ENCODE peak calls at places on chromosomes 2 and 18, in seven cellular contexts. X is A549, H is stomach, D is heart left ventricle, K is right lobe of liver, F is upper lobe of left lung, Y is transverse colon. V is an unnamed sample.

GRCh38 chr2:66840321-66841014 is 405.5 kb downstream of the MEIS1 start:
- DNase-seq in X (no peak), H (no peak), D (no peak), K (no peak), F (no peak), Y (no peak), V (no peak)

GRCh38 chr2:48508461-48509124 is 21.4 kb upstream of the STON1 start:
- DNase-seq in X (no peak), H (no peak), D (no peak), K (no peak), F (peak), Y (peak), V (no peak)

GRCh38 chr2:96100893-96101304 is 15.5 kb downstream of the ADRA2B start:
- DNase-seq in X (no peak), H (peak), D (peak), K (no peak), F (no peak), Y (no peak), V (peak)

GRCh38 chr18:59021500-59021899 is 118.2 kb upstream of the SEC11C start:
- DNase-seq in X (no peak), H (peak), D (no peak), K (peak), F (no peak), Y (no peak), V (no peak)

GRCh38 chr2:60536716-60537115 is 16.7 kb downstream of the BCL11A start:
- DNase-seq in X (no peak), H (no peak), D (no peak), K (no peak), F (no peak), Y (no peak), V (no peak)

GRCh38 chr18:52903858-52904257 is 563.9 kb downstream of the DCC start:
- DNase-seq in X (peak), H (peak), D (no peak), K (no peak), F (peak), Y (peak), V (peak)

GRCh38 chr2:45929674-45930395 is 278.4 kb downstream of the PRKCE start:
- DNase-seq in X (no peak), H (no peak), D (no peak), K (no peak), F (no peak), Y (no peak), V (peak)

GRCh38 chr2:189015378-189015777 is 41.2 kb downstream of the COL3A1 start:
- DNase-seq in X (no peak), H (no peak), D (no peak), K (no peak), F (no peak), Y (no peak), V (no peak)

GRCh38 chr2:31785876-31786275 is 205.1 kb upstream of the SRD5A2 start:
- DNase-seq in X (peak), H (no peak), D (no peak), K (no peak), F (no peak), Y (no peak), V (no peak)

GRCh38 chr2:12819098-12819465 is 102.3 kb downstream of the TRIB2 start:
- DNase-seq in X (no peak), H (peak), D (no peak), K (peak), F (peak), Y (peak), V (peak)

GRCh38 chr2:172211507-172211906 is 108.8 kb upstream of the DLX2 start:
- DNase-seq in X (no peak), H (no peak), D (no peak), K (no peak), F (no peak), Y (no peak), V (no peak)

GRCh38 chr2:31235504-31235902 is 1.6 kb downstream of the EHD3 start:
- DNase-seq in X (peak), H (no peak), D (no peak), K (no peak), F (no peak), Y (no peak), V (no peak)

GRCh38 chr2:37287966-37288365 is 36.7 kb downstream of the PRKD3 start:
- DNase-seq in X (peak), H (no peak), D (no peak), K (no peak), F (peak), Y (no peak), V (no peak)

GRCh38 chr2:228318218-228318617 is 136.7 kb upstream of the SPHKAP start:
- DNase-seq in X (peak), H (no peak), D (no peak), K (peak), F (no peak), Y (peak), V (peak)

GRCh38 chr18:14074187-14074586 is 58.0 kb downstream of the ZNF519 start:
- DNase-seq in X (peak), H (no peak), D (no peak), K (no peak), F (no peak), Y (no peak), V (no peak)

GRCh38 chr2:71684226-71685072 is 231.1 kb downstream of the DYSF start:
- DNase-seq in X (no peak), H (no peak), D (peak), K (peak), F (no peak), Y (no peak), V (peak)

GRCh38 chr2:54956392-54956722 is 93.9 kb downstream of the RTN4 start:
- DNase-seq in X (no peak), H (no peak), D (no peak), K (no peak), F (no peak), Y (no peak), V (no peak)

GRCh38 chr2:196380575-196380974 is 209.2 kb upstream of the STK17B start:
- DNase-seq in X (no peak), H (no peak), D (no peak), K (no peak), F (no peak), Y (no peak), V (no peak)

GRCh38 chr2:174951746-174952145 is 53.4 kb downstream of the CHN1 start:
- DNase-seq in X (no peak), H (no peak), D (no peak), K (no peak), F (no peak), Y (no peak), V (no peak)
- H3K27ac ChIP-seq in X (no peak), H (no peak), D (no peak), K (no peak), F (no peak), Y (no peak), V (no peak)

DNA sequence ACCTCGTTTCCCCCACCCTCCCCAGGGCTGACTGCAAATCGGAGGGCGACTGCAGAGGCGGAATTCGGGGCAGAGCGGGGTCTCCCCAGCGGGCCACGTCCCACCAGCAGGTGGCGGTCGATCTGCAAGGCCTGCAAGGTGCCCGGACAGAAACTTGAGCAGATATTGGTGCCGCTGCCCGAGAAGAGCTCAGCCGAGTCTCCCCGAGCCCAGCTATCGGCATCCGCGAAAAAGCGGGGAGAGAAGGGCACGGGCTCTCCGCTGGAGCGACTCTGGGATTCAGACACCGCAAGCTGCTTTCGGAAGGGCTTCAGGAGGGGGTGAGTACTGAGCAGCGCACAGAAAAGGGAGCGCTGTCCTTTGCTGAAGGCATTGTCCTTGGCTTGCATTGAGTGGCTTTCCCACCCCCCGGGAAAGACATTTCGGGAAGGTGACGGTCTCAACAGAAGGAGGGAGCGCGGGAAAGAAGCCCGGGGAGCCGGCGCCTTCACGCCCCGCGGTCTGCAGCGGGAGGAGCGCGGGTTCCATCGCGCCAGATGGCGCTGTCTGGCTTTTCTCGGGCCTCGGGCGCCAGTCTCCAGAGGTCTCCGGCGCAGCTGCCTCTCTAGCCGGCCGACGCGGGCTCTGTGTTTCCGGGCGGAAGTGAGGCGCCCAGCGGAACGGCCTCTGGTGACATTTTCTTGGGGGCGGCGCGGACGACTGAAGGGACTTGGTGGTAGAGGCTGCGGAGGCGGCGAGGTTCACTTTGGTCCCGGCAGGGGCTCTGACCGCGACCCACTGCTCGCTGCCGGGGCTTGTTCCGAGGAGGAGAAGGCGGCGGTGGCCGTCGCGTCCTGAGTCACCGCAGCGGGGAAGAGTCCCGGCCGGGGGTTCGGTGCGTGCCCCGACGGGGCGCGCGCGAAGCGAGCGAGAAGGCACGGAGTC is 69.5 kb downstream of the HAUS1 start:
- DNase-seq in X (peak), H (peak), D (peak), K (peak), F (peak), Y (peak), V (peak)
- TF ChIP-seq POLR2A in X (peak), H (no peak), D (peak), K (peak), F (peak), Y (peak), V (peak)

DNA sequence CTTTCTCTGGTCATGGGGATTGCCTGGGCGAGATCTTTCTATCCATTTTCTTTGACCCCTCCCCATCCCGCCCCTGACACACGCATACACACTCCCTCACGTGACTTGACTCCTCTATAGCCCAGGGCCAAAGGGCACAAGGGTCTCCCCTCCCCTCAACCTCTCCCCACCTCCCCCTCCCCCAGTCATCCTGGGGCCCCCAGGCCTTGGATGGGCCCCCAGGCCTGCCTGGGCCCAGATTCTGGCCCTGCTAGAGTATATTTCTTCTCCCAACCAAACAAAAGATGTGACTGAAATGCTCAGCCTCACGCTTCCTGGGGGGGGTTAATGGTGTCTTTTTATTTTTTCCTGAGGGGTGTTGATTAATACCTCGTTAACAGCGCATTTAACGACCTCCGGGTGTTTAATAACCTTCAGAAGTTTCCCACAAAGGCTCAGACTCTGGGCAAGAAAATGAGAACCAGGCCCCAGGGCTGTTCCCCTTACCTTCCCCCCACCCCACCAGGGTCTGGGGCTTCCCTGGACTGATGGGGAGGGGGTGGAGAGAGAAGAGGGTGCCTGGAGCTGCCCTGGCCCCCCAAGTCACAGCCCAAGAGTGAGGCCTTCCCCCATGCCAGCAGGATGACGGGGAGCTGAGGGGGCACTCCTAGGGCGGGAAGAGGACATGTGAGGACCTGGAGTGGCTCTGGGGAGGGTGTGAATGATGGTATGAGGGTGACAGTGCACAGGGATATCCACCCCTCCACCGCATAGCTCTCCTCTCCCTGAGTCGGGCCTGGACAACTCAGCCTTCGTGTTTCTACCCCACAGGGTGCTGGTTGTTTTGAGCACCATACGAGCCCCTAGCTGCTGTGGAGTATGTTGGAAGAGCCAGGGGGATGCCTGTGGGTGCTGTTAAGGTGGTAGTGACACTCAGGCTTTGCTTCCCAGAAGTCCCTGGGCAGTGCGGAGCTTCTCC is 3.6 kb downstream of the PKDCC start:
- DNase-seq in X (no peak), H (no peak), D (no peak), K (no peak), F (no peak), Y (no peak), V (no peak)
- H3K27ac ChIP-seq in X (peak), H (peak), D (peak), K (peak), F (peak), Y (peak), V (peak)

GRCh38 chr2:177264539-177265385 is at the start of gene NFE2L2:
- DNase-seq in X (peak), H (peak), D (peak), K (peak), F (peak), Y (peak), V (peak)
- TF ChIP-seq POLR2A in X (peak), H (no peak), D (peak), K (peak), F (peak), Y (peak), V (peak)